ENCODE peak calls at places on chromosome 12, in five cellular contexts. C is COR-L47; X is activated CD8-positive, alpha-beta memory T cell treated with anti-CD3 and anti-CD28 coated beads for 1 hour; L is activated T-helper 1 cell treated with anti-CD3 and anti-CD28 coated beads, Interleukin-2, amount 50 U/mL, for 16 hours; K is GM23338. Q is an unnamed sample.

GRCh38 chr12:52416788-52417187 is 10.7 kb upstream of the KRT82 start:
- DNase-seq in C (no peak), X (no peak), L (no peak), K (no peak), Q (no peak)

GRCh38 chr12:132502149-132502881 is 12.4 kb downstream of the FBRSL1 start:
- DNase-seq in C (no peak), X (no peak), L (no peak), K (peak), Q (peak)

GRCh38 chr12:109844983-109845841 is 12.0 kb upstream of the TRPV4 start:
- DNase-seq in C (peak), X (peak), L (peak), K (peak), Q (peak)

GRCh38 chr12:90234455-90234854 is 525.8 kb upstream of the ATP2B1 start:
- DNase-seq in C (no peak), X (no peak), L (no peak), K (no peak), Q (peak)

GRCh38 chr12:6927379-6927991 is at the start of gene ATN1:
- DNase-seq in C (no peak), X (peak), L (no peak), K (peak), Q (peak)

GRCh38 chr12:129067482-129067881 is 214.2 kb downstream of the GLT1D1 start:
- DNase-seq in C (no peak), X (no peak), L (no peak), K (peak), Q (peak)

GRCh38 chr12:64006211-64006610 is 161.7 kb downstream of the SRGAP1 start:
- DNase-seq in C (no peak), X (no peak), L (no peak), K (no peak), Q (peak)

GRCh38 chr12:130468700-130469245 is 131.1 kb downstream of the PIWIL1 start:
- DNase-seq in C (no peak), X (no peak), L (no peak), K (no peak), Q (no peak)

GRCh38 chr12:95623554-95624170 is 72.4 kb upstream of the USP44 start:
- DNase-seq in C (peak), X (peak), L (no peak), K (peak), Q (peak)

GRCh38 chr12:113115455-113116126 is 20.0 kb downstream of the RASAL1 start:
- DNase-seq in C (no peak), X (no peak), L (no peak), K (no peak), Q (no peak)